ENCODE peak calls at places on chromosomes 1 and 21, in five cellular contexts. One of them, this sample, is unnamed.

GRCh38 chr1:53341961-53342707 is 14.3 kb upstream of the LRP8 start:
- DNase-seq in CD4-positive, alpha-beta memory T cell: no peak
- DNase-seq in choroid plexus epithelial cell: no peak
- DNase-seq in stimulated activated CD4-positive, alpha-beta T cell treated with anti-CD3 and anti-CD28 coated beads, Interleukin-2, amount 100 ng/mL, for 48 hours: no peak
- DNase-seq in amygdala: no peak
- DNase-seq in this sample: no peak

GRCh38 chr1:219120625-219121544 is 52.8 kb upstream of the LYPLAL1 start:
- DNase-seq in CD4-positive, alpha-beta memory T cell: no peak
- DNase-seq in choroid plexus epithelial cell: peak
- DNase-seq in stimulated activated CD4-positive, alpha-beta T cell treated with anti-CD3 and anti-CD28 coated beads, Interleukin-2, amount 100 ng/mL, for 48 hours: no peak
- DNase-seq in amygdala: no peak
- DNase-seq in this sample: peak

GRCh38 chr1:50658421-50659076 is 235.3 kb upstream of the DMRTA2 start:
- DNase-seq in CD4-positive, alpha-beta memory T cell: no peak
- DNase-seq in choroid plexus epithelial cell: peak
- DNase-seq in stimulated activated CD4-positive, alpha-beta T cell treated with anti-CD3 and anti-CD28 coated beads, Interleukin-2, amount 100 ng/mL, for 48 hours: no peak
- DNase-seq in amygdala: no peak
- DNase-seq in this sample: peak

GRCh38 chr1:200364831-200365230 is 45.0 kb downstream of the ZNF281 start:
- DNase-seq in CD4-positive, alpha-beta memory T cell: no peak
- DNase-seq in choroid plexus epithelial cell: no peak
- DNase-seq in stimulated activated CD4-positive, alpha-beta T cell treated with anti-CD3 and anti-CD28 coated beads, Interleukin-2, amount 100 ng/mL, for 48 hours: no peak
- DNase-seq in amygdala: no peak
- DNase-seq in this sample: no peak

GRCh38 chr1:79554620-79555160 is 548.2 kb upstream of the ADGRL4 start:
- DNase-seq in CD4-positive, alpha-beta memory T cell: no peak
- DNase-seq in choroid plexus epithelial cell: no peak
- DNase-seq in stimulated activated CD4-positive, alpha-beta T cell treated with anti-CD3 and anti-CD28 coated beads, Interleukin-2, amount 100 ng/mL, for 48 hours: no peak
- DNase-seq in amygdala: no peak
- DNase-seq in this sample: no peak

GRCh38 chr1:1164701-1165451 is 8.8 kb upstream of the TTLL10 start:
- DNase-seq in CD4-positive, alpha-beta memory T cell: no peak
- DNase-seq in choroid plexus epithelial cell: no peak
- DNase-seq in stimulated activated CD4-positive, alpha-beta T cell treated with anti-CD3 and anti-CD28 coated beads, Interleukin-2, amount 100 ng/mL, for 48 hours: no peak
- DNase-seq in amygdala: no peak
- DNase-seq in this sample: no peak

GRCh38 chr1:34166191-34167090 is 1.4 kb upstream of the CSMD2 start:
- DNase-seq in CD4-positive, alpha-beta memory T cell: no peak
- DNase-seq in choroid plexus epithelial cell: no peak
- DNase-seq in stimulated activated CD4-positive, alpha-beta T cell treated with anti-CD3 and anti-CD28 coated beads, Interleukin-2, amount 100 ng/mL, for 48 hours: no peak
- DNase-seq in amygdala: peak
- DNase-seq in this sample: no peak

GRCh38 chr1:30661311-30661710 is 62.1 kb downstream of the MATN1 start:
- DNase-seq in CD4-positive, alpha-beta memory T cell: no peak
- DNase-seq in choroid plexus epithelial cell: no peak
- DNase-seq in stimulated activated CD4-positive, alpha-beta T cell treated with anti-CD3 and anti-CD28 coated beads, Interleukin-2, amount 100 ng/mL, for 48 hours: no peak
- DNase-seq in amygdala: no peak
- DNase-seq in this sample: no peak

GRCh38 chr1:201739492-201740085 is 89.4 kb upstream of the IPO9 start:
- DNase-seq in CD4-positive, alpha-beta memory T cell: peak
- DNase-seq in choroid plexus epithelial cell: peak
- DNase-seq in stimulated activated CD4-positive, alpha-beta T cell treated with anti-CD3 and anti-CD28 coated beads, Interleukin-2, amount 100 ng/mL, for 48 hours: peak
- DNase-seq in amygdala: peak
- DNase-seq in this sample: no peak

GRCh38 chr1:232891656-232892317 is 58.6 kb upstream of the NTPCR start:
- DNase-seq in CD4-positive, alpha-beta memory T cell: no peak
- DNase-seq in choroid plexus epithelial cell: peak
- DNase-seq in stimulated activated CD4-positive, alpha-beta T cell treated with anti-CD3 and anti-CD28 coated beads, Interleukin-2, amount 100 ng/mL, for 48 hours: no peak
- DNase-seq in amygdala: no peak
- DNase-seq in this sample: no peak

GRCh38 chr1:22284236-22284635 is 141.3 kb upstream of the WNT4 start:
- DNase-seq in CD4-positive, alpha-beta memory T cell: no peak
- DNase-seq in choroid plexus epithelial cell: no peak
- DNase-seq in stimulated activated CD4-positive, alpha-beta T cell treated with anti-CD3 and anti-CD28 coated beads, Interleukin-2, amount 100 ng/mL, for 48 hours: no peak
- DNase-seq in amygdala: no peak
- DNase-seq in this sample: no peak

GRCh38 chr1:46605242-46605641 is 1.2 kb upstream of the MKNK1 start:
- DNase-seq in CD4-positive, alpha-beta memory T cell: peak
- DNase-seq in choroid plexus epithelial cell: no peak
- DNase-seq in stimulated activated CD4-positive, alpha-beta T cell treated with anti-CD3 and anti-CD28 coated beads, Interleukin-2, amount 100 ng/mL, for 48 hours: no peak
- DNase-seq in amygdala: no peak
- DNase-seq in this sample: no peak

GRCh38 chr1:112719706-112720105 is 4.6 kb upstream of the PPM1J start:
- DNase-seq in CD4-positive, alpha-beta memory T cell: no peak
- DNase-seq in choroid plexus epithelial cell: no peak
- DNase-seq in stimulated activated CD4-positive, alpha-beta T cell treated with anti-CD3 and anti-CD28 coated beads, Interleukin-2, amount 100 ng/mL, for 48 hours: no peak
- DNase-seq in amygdala: no peak
- DNase-seq in this sample: no peak

GRCh38 chr1:107559881-107560280 is 405.1 kb downstream of the VAV3 start:
- DNase-seq in CD4-positive, alpha-beta memory T cell: no peak
- DNase-seq in choroid plexus epithelial cell: no peak
- DNase-seq in stimulated activated CD4-positive, alpha-beta T cell treated with anti-CD3 and anti-CD28 coated beads, Interleukin-2, amount 100 ng/mL, for 48 hours: no peak
- DNase-seq in amygdala: no peak
- DNase-seq in this sample: peak

GRCh38 chr21:32196001-32196400 is 82.8 kb downstream of the MIS18A start:
- DNase-seq in CD4-positive, alpha-beta memory T cell: no peak
- DNase-seq in choroid plexus epithelial cell: no peak
- DNase-seq in stimulated activated CD4-positive, alpha-beta T cell treated with anti-CD3 and anti-CD28 coated beads, Interleukin-2, amount 100 ng/mL, for 48 hours: no peak
- DNase-seq in amygdala: no peak
- DNase-seq in this sample: no peak

GRCh38 chr1:109634292-109634691 is 14.7 kb downstream of the AMPD2 start:
- DNase-seq in CD4-positive, alpha-beta memory T cell: no peak
- DNase-seq in choroid plexus epithelial cell: no peak
- DNase-seq in stimulated activated CD4-positive, alpha-beta T cell treated with anti-CD3 and anti-CD28 coated beads, Interleukin-2, amount 100 ng/mL, for 48 hours: no peak
- DNase-seq in amygdala: no peak
- DNase-seq in this sample: no peak

GRCh38 chr1:6269997-6270401 is 9.1 kb upstream of the GPR153 start:
- DNase-seq in CD4-positive, alpha-beta memory T cell: no peak
- DNase-seq in choroid plexus epithelial cell: no peak
- DNase-seq in stimulated activated CD4-positive, alpha-beta T cell treated with anti-CD3 and anti-CD28 coated beads, Interleukin-2, amount 100 ng/mL, for 48 hours: no peak
- DNase-seq in amygdala: peak
- DNase-seq in this sample: no peak

GRCh38 chr1:111989531-111990025 is at the start of gene KCND3:
- DNase-seq in CD4-positive, alpha-beta memory T cell: no peak
- DNase-seq in choroid plexus epithelial cell: peak
- DNase-seq in stimulated activated CD4-positive, alpha-beta T cell treated with anti-CD3 and anti-CD28 coated beads, Interleukin-2, amount 100 ng/mL, for 48 hours: peak
- DNase-seq in amygdala: peak
- DNase-seq in this sample: no peak

GRCh38 chr1:213245270-213245669 is 194.2 kb downstream of the RPS6KC1 start:
- DNase-seq in CD4-positive, alpha-beta memory T cell: no peak
- DNase-seq in choroid plexus epithelial cell: no peak
- DNase-seq in stimulated activated CD4-positive, alpha-beta T cell treated with anti-CD3 and anti-CD28 coated beads, Interleukin-2, amount 100 ng/mL, for 48 hours: no peak
- DNase-seq in amygdala: no peak
- DNase-seq in this sample: no peak

GRCh38 chr1:80646053-80646452 is 1154.7 kb upstream of the ADGRL2 start:
- DNase-seq in CD4-positive, alpha-beta memory T cell: no peak
- DNase-seq in choroid plexus epithelial cell: no peak
- DNase-seq in stimulated activated CD4-positive, alpha-beta T cell treated with anti-CD3 and anti-CD28 coated beads, Interleukin-2, amount 100 ng/mL, for 48 hours: no peak
- DNase-seq in amygdala: no peak
- DNase-seq in this sample: no peak

This sample was measured in astrocyte of the cerebellum.